ENCODE peak calls at places on chromosomes 2 and 18, in five cellular contexts. K, W, G, L and X are unnamed samples.

GRCh38 chr2:241719093-241719492 is 15.3 kb upstream of the D2HGDH start:
- DNase-seq in L (no peak), K (no peak), G (no peak), W (no peak), X (no peak)

GRCh38 chr2:14778015-14778414 is 145.5 kb downstream of the LRATD1 start:
- DNase-seq in W (no peak), G (no peak), K (no peak), L (peak; percentile 5), X (no peak)

GRCh38 chr2:206274434-206275273 is at the start of gene ZDBF2:
- DNase-seq in K (peak; percentile 79), W (peak; percentile 83), L (peak; percentile 78), G (peak; percentile 40), X (peak; percentile 84)

GRCh38 chr2:21800356-21800755 is 676.6 kb downstream of the TDRD15 start:
- DNase-seq in W (no peak), L (peak; percentile 47), G (no peak), K (no peak), X (no peak)

GRCh38 chr2:30975156-30975555 is 163.1 kb downstream of the GALNT14 start:
- DNase-seq in K (no peak), W (no peak), G (peak; percentile 55), L (no peak), X (no peak)

GRCh38 chr2:205510345-205510744 is 172.0 kb upstream of the NRP2 start:
- DNase-seq in K (no peak), G (no peak), W (no peak), L (no peak), X (no peak)

GRCh38 chr2:161010503-161010902 is 149.7 kb upstream of the TANK start:
- DNase-seq in W (no peak), G (no peak), K (no peak), L (no peak), X (no peak)

GRCh38 chr2:55616509-55617159 is 788 bp downstream of the PPP4R3B start:
- DNase-seq in K (peak; percentile 15), G (peak; percentile 74), W (no peak), L (peak; percentile 81), X (no peak)

GRCh38 chr2:97870396-97870843 is 125.3 kb downstream of the TMEM131 start:
- DNase-seq in G (peak; percentile 87), K (no peak), W (no peak), L (peak; percentile 96), X (no peak)

GRCh38 chr2:121695179-121695451 is 41.6 kb downstream of the NIFK start:
- DNase-seq in G (no peak), K (no peak), L (no peak), W (no peak), X (no peak)

GRCh38 chr2:240963065-240963375 is 35.4 kb upstream of the SNED1 start:
- DNase-seq in K (no peak), G (no peak), W (no peak), L (no peak), X (peak; percentile 20)

GRCh38 chr18:43596106-43596712 is 318.9 kb upstream of the SYT4 start:
- DNase-seq in L (peak; percentile 31), G (no peak), W (no peak), K (peak; percentile 23), X (no peak)

GRCh38 chr2:239299218-239299939 is 101.4 kb downstream of the HDAC4 start:
- DNase-seq in L (no peak), K (no peak), G (no peak), W (no peak), X (no peak)

GRCh38 chr18:6885992-6886823 is 156.7 kb downstream of the ARHGAP28 start:
- DNase-seq in W (no peak), L (peak; percentile 65), K (peak; percentile 67), G (peak; percentile 27), X (no peak)

GRCh38 chr2:10498525-10499274 is 50.6 kb upstream of the ODC1 start:
- DNase-seq in G (no peak), K (no peak), L (no peak), W (peak; percentile 40), X (no peak)

GRCh38 chr18:13431886-13432285 is 213.3 kb downstream of the LDLRAD4 start:
- DNase-seq in K (no peak), L (no peak), W (no peak), G (peak; percentile 72), X (no peak)

GRCh38 chr2:205687018-205687956 is 5.0 kb downstream of the NRP2 start:
- DNase-seq in G (no peak), W (peak; percentile 58), K (no peak), L (peak; percentile 23), X (no peak)

GRCh38 chr2:172710584-172711024 is 25.0 kb upstream of the RAPGEF4 start:
- DNase-seq in G (no peak), K (peak; percentile 20), L (peak; percentile 68), W (peak; percentile 52), X (no peak)

GRCh38 chr2:208072250-208072892 is 47.0 kb upstream of the PLEKHM3 start:
- DNase-seq in L (peak; percentile 68), G (peak; percentile 29), W (peak; percentile 86), K (peak; percentile 71), X (peak; percentile 77)

GRCh38 chr2:15640291-15640711 is 48.6 kb downstream of the DDX1 start:
- DNase-seq in W (no peak), K (no peak), G (no peak), L (peak; percentile 72), X (no peak)

GRCh38 chr2:203728321-203728720 is 21.9 kb downstream of the CD28 start:
- DNase-seq in K (no peak), W (no peak), L (no peak), G (no peak), X (no peak)
- H2BK12ac ChIP-seq in K (no peak overlapping the region), W (no peak overlapping the region), L (no peak overlapping the region), G (no peak overlapping the region), X (no peak overlapping the region)

GRCh38 chr18:36593001-36593400 is 235.8 kb downstream of the TPGS2 start:
- DNase-seq in W (no peak), L (no peak), K (no peak), G (peak; percentile 34), X (no peak)
- H3K14ac ChIP-seq in W (no peak overlapping the region), L (no peak overlapping the region), K (no peak overlapping the region), G (no peak overlapping the region), X (no peak overlapping the region)

GRCh38 chr2:231462729-231463465 is 1.4 kb downstream of the NCL start:
- DNase-seq in G (no peak), K (no peak), L (no peak), W (no peak), X (no peak)
- H2BK12ac ChIP-seq in G (no peak overlapping the region), K (no peak overlapping the region), L (no peak overlapping the region), W (no peak overlapping the region), X (no peak overlapping the region)

GRCh38 chr2:219160186-219161017 is at the start of gene NHEJ1:
- DNase-seq in G (peak; percentile 85), W (peak; percentile 100), K (peak; percentile 93), L (peak; percentile 95), X (peak; percentile 97)
- H3K14ac ChIP-seq in G (peak within 1 kb of the TSS; percentile 95), W (no peak within 1 kb of the TSS), K (no peak within 1 kb of the TSS), L (no peak within 1 kb of the TSS), X (peak within 1 kb of the TSS; percentile 93)

DNA sequence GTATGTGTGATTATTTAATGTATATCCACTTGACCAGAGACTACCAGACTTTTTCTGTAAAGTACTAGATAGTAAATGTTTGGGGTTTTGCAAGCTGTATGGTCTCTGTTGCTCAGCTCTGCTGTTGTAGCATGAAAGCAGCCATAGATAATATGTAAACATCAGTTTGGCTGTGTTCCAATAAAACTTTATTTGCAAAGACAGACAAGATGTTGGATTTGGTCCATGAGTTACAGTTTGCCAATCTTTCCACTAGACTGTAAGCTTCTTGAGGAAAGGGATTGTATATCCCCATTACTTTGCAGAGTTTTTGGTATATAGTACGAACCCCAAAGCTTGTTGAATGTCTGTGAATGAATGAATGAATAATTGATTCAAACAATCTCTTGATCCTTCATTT is 17.2 kb downstream of the REL start:
- DNase-seq in L (no peak), W (no peak), G (no peak), K (no peak), X (no peak)
- H2BK12ac ChIP-seq in L (no peak overlapping the region), W (no peak overlapping the region), G (no peak overlapping the region), K (no peak overlapping the region), X (no peak overlapping the region)